ENCODE peak calls at places on chromosomes 4 and X, in four cellular contexts. H is sciatic nerve, B is ELR, Z is COR-L47. X is an unnamed sample.

GRCh38 chr4:58247792-58248191 is 1137.6 kb upstream of the IGFBP7 start:
- DNase-seq in H (no peak), B (peak), Z (no peak), X (no peak)

GRCh38 chr4:47122592-47123291 is 91.4 kb downstream of the GABRB1 start:
- DNase-seq in H (peak), B (peak), Z (peak), X (peak)

GRCh38 chrX:13742397-13743176 is 8.0 kb downstream of the OFD1 start:
- DNase-seq in H (no peak), B (no peak), Z (no peak), X (no peak)

GRCh38 chr4:102217345-102217744 is 127.9 kb downstream of the SLC39A8 start:
- DNase-seq in H (no peak), B (no peak), Z (no peak), X (peak)

GRCh38 chrX:103878466-103879151 is 46.6 kb upstream of the RAB9B start:
- DNase-seq in H (no peak), B (peak), Z (no peak), X (peak)

GRCh38 chr4:141352775-141353544 is 132.3 kb downstream of the ZNF330 start:
- DNase-seq in H (no peak), B (peak), Z (no peak), X (peak)

GRCh38 chrX:70013483-70014222 is 36.1 kb downstream of the AWAT2 start:
- DNase-seq in H (no peak), B (no peak), Z (no peak), X (no peak)

GRCh38 chr4:19259920-19260319 is 991.8 kb upstream of the SLIT2 start:
- DNase-seq in H (no peak), B (no peak), Z (no peak), X (no peak)

GRCh38 chr4:72797486-72797885 is 228.5 kb upstream of the ADAMTS3 start:
- DNase-seq in H (no peak), B (no peak), Z (no peak), X (no peak)

GRCh38 chrX:43582540-43582913 is 73.6 kb upstream of the MAOA start:
- DNase-seq in H (no peak), B (no peak), Z (no peak), X (no peak)

GRCh38 chrX:141632124-141632523 is 42.6 kb downstream of the SPANXA2 start:
- DNase-seq in H (no peak), B (peak), Z (no peak), X (peak)

GRCh38 chr4:189001971-189002450 is 862.8 kb downstream of the TRIML1 start:
- DNase-seq in H (no peak), B (no peak), Z (no peak), X (no peak)

GRCh38 chr4:8342651-8343050 is 73.1 kb downstream of the HTRA3 start:
- DNase-seq in H (peak), B (peak), Z (no peak), X (no peak)

GRCh38 chr4:54677416-54677815 is 19.7 kb downstream of the KIT start:
- DNase-seq in H (no peak), B (no peak), Z (no peak), X (no peak)

GRCh38 chrX:92270936-92271655 is 491.9 kb downstream of the PCDH11X start:
- DNase-seq in H (no peak), B (no peak), Z (no peak), X (no peak)

GRCh38 chr4:144709159-144709558 is 63.2 kb downstream of the HHIP start:
- DNase-seq in H (no peak), B (peak), Z (no peak), X (peak)

GRCh38 chr4:169133932-169134331 is 123.9 kb upstream of the CBR4 start:
- DNase-seq in H (no peak), B (no peak), Z (no peak), X (no peak)

GRCh38 chr4:169295822-169296221 is 25.1 kb upstream of the SH3RF1 start:
- DNase-seq in H (no peak), B (no peak), Z (no peak), X (no peak)

GRCh38 chrX:107715331-107716044 is 60.1 kb downstream of the TSC22D3 start:
- DNase-seq in H (peak), B (peak), Z (no peak), X (peak)

GRCh38 chr4:55754754-55755350 is 64.7 kb upstream of the EXOC1L start:
- DNase-seq in H (no peak), B (peak), Z (no peak), X (peak)

GRCh38 chrX:119695535-119696050 is 2.6 kb upstream of the SEPTIN6 start:
- DNase-seq in H (no peak), B (no peak), Z (no peak), X (no peak)

GRCh38 chrX:109347618-109348017 is 134.3 kb downstream of the GUCY2F start:
- DNase-seq in H (no peak), B (peak), Z (no peak), X (peak)

GRCh38 chrX:36401774-36402173 is 482.2 kb downstream of the CFAP47 start:
- DNase-seq in H (no peak), B (no peak), Z (no peak), X (no peak)

GRCh38 chrX:22165732-22166457 is 106.8 kb upstream of the CBLL2 start:
- DNase-seq in H (no peak), B (peak), Z (peak), X (peak)

GRCh38 chrX:136268051-136269048 is 17.1 kb upstream of the MAP7D3 start:
- DNase-seq in H (peak), B (peak), Z (no peak), X (peak)

GRCh38 chrX:150897371-150898319 is 823 bp downstream of the CD99L2 start:
- DNase-seq in H (no peak), B (peak), Z (peak), X (peak)

GRCh38 chr4:148333265-148333664 is 108.9 kb downstream of the NR3C2 start:
- DNase-seq in H (no peak), B (peak), Z (no peak), X (no peak)

GRCh38 chr4:112038861-112039260 is 106.4 kb upstream of the FAM241A start:
- DNase-seq in H (no peak), B (peak), Z (no peak), X (peak)

GRCh38 chrX:34275710-34276109 is 143.6 kb upstream of the FAM47A start:
- DNase-seq in H (no peak), B (no peak), Z (no peak), X (no peak)

GRCh38 chr4:95431678-95432077 is 117.1 kb downstream of the UNC5C start:
- DNase-seq in H (no peak), B (no peak), Z (no peak), X (no peak)

GRCh38 chr4:108917255-108917654 is 154.4 kb upstream of the ETNPPL start:
- DNase-seq in H (no peak), B (no peak), Z (no peak), X (no peak)

GRCh38 chrX:129161108-129161507 is 362.2 kb downstream of the SMARCA1 start:
- DNase-seq in H (no peak), B (no peak), Z (no peak), X (no peak)

GRCh38 chrX:2360731-2361130 is 140.0 kb downstream of the DHRSX start:
- DNase-seq in H (no peak), B (peak), Z (no peak), X (peak)

GRCh38 chr4:186516287-186516686 is 39.1 kb downstream of the MTNR1A start:
- DNase-seq in H (no peak), B (no peak), Z (no peak), X (no peak)

GRCh38 chr4:96670381-96670780 is 830.5 kb downstream of the PDHA2 start:
- DNase-seq in H (no peak), B (no peak), Z (no peak), X (no peak)

GRCh38 chr4:3766207-3766790 is at the start of gene ADRA2C:
- DNase-seq in H (no peak), B (no peak), Z (peak), X (peak)

GRCh38 chr4:14883166-14883565 is 119.1 kb upstream of the CPEB2 start:
- DNase-seq in H (no peak), B (no peak), Z (no peak), X (no peak)

GRCh38 chrX:115632455-115632854 is 71.5 kb downstream of the PLS3 start:
- DNase-seq in H (no peak), B (peak), Z (no peak), X (peak)

GRCh38 chr4:147480891-147481576 is at the start of gene EDNRA:
- DNase-seq in H (peak), B (peak), Z (no peak), X (peak)

GRCh38 chrX:69238153-69238959 is 73.1 kb upstream of the PJA1 start:
- DNase-seq in H (no peak), B (no peak), Z (peak), X (no peak)